ENCODE peak calls at places on chromosomes 4 and X, in five cellular contexts. One of them, this sample, is unnamed.

GRCh38 chrX:49257074-49257790 is 7.3 kb downstream of the FOXP3 start:
- DNase-seq in epithelial cell of proximal tubule: no peak
- DNase-seq in AG08395: no peak
- DNase-seq in CD8-positive, alpha-beta memory T cell: no peak
- DNase-seq in OCI-LY7: no peak
- DNase-seq in this sample: no peak

GRCh38 chr4:803884-804283 is 22.0 kb downstream of the CPLX1 start:
- DNase-seq in epithelial cell of proximal tubule: no peak
- DNase-seq in CD8-positive, alpha-beta memory T cell: no peak
- DNase-seq in OCI-LY7: no peak
- DNase-seq in AG08395: no peak
- DNase-seq in this sample: no peak

GRCh38 chr4:72314869-72315268 is 254.2 kb downstream of the ADAMTS3 start:
- DNase-seq in epithelial cell of proximal tubule: no peak
- DNase-seq in CD8-positive, alpha-beta memory T cell: no peak
- DNase-seq in AG08395: peak; percentile 36
- DNase-seq in OCI-LY7: no peak
- DNase-seq in this sample: no peak

GRCh38 chr4:176443117-176443516 is 123.4 kb downstream of the SPCS3 start:
- DNase-seq in AG08395: peak; percentile 79
- DNase-seq in CD8-positive, alpha-beta memory T cell: no peak
- DNase-seq in OCI-LY7: no peak
- DNase-seq in epithelial cell of proximal tubule: no peak
- DNase-seq in this sample: peak; percentile 58

GRCh38 chrX:45621356-45622041 is 420.8 kb upstream of the DIPK2B start:
- DNase-seq in AG08395: peak; percentile 73
- DNase-seq in epithelial cell of proximal tubule: peak; percentile 30
- DNase-seq in OCI-LY7: no peak
- DNase-seq in CD8-positive, alpha-beta memory T cell: no peak
- DNase-seq in this sample: peak; percentile 18

GRCh38 chrX:663841-664240 is 33.2 kb downstream of the SHOX start:
- DNase-seq in AG08395: no peak
- DNase-seq in OCI-LY7: no peak
- DNase-seq in CD8-positive, alpha-beta memory T cell: no peak
- DNase-seq in epithelial cell of proximal tubule: no peak
- DNase-seq in this sample: no peak

GRCh38 chrX:9195199-9195880 is 161.4 kb upstream of the FAM9B start:
- DNase-seq in CD8-positive, alpha-beta memory T cell: no peak
- DNase-seq in OCI-LY7: no peak
- DNase-seq in AG08395: no peak
- DNase-seq in epithelial cell of proximal tubule: no peak
- DNase-seq in this sample: no peak

GRCh38 chr4:185016946-185017797 is 1.1 kb upstream of the HELT start:
- DNase-seq in OCI-LY7: no peak
- DNase-seq in CD8-positive, alpha-beta memory T cell: no peak
- DNase-seq in AG08395: no peak
- DNase-seq in epithelial cell of proximal tubule: no peak
- DNase-seq in this sample: no peak

GRCh38 chr4:21992330-21992729 is 43.8 kb upstream of the KCNIP4 start:
- DNase-seq in AG08395: no peak
- DNase-seq in epithelial cell of proximal tubule: no peak
- DNase-seq in CD8-positive, alpha-beta memory T cell: no peak
- DNase-seq in OCI-LY7: no peak
- DNase-seq in this sample: no peak

GRCh38 chr4:141102367-141102766 is 30.9 kb downstream of the RNF150 start:
- DNase-seq in AG08395: peak; percentile 45
- DNase-seq in epithelial cell of proximal tubule: peak; percentile 41
- DNase-seq in OCI-LY7: no peak
- DNase-seq in CD8-positive, alpha-beta memory T cell: no peak
- DNase-seq in this sample: peak; percentile 60

GRCh38 chrX:147565239-147565638 is 346.5 kb upstream of the FMR1 start:
- DNase-seq in epithelial cell of proximal tubule: no peak
- DNase-seq in OCI-LY7: no peak
- DNase-seq in AG08395: peak; percentile 4
- DNase-seq in CD8-positive, alpha-beta memory T cell: no peak
- DNase-seq in this sample: no peak

GRCh38 chrX:9706426-9706825 is 59.2 kb downstream of the GPR143 start:
- DNase-seq in OCI-LY7: no peak
- DNase-seq in epithelial cell of proximal tubule: no peak
- DNase-seq in AG08395: no peak
- DNase-seq in CD8-positive, alpha-beta memory T cell: no peak
- DNase-seq in this sample: no peak

GRCh38 chr4:82851902-82852750 is 38.8 kb downstream of the SEC31A start:
- DNase-seq in OCI-LY7: peak; percentile 54
- DNase-seq in epithelial cell of proximal tubule: no peak
- DNase-seq in CD8-positive, alpha-beta memory T cell: no peak
- DNase-seq in AG08395: no peak
- DNase-seq in this sample: no peak

GRCh38 chrX:45479835-45480422 is 279.3 kb upstream of the DIPK2B start:
- DNase-seq in CD8-positive, alpha-beta memory T cell: no peak
- DNase-seq in OCI-LY7: no peak
- DNase-seq in epithelial cell of proximal tubule: peak; percentile 93
- DNase-seq in AG08395: peak; percentile 57
- DNase-seq in this sample: peak; percentile 73

GRCh38 chr4:118682928-118683327 is 2.3 kb upstream of the METTL14 start:
- DNase-seq in CD8-positive, alpha-beta memory T cell: no peak
- DNase-seq in OCI-LY7: peak; percentile 39
- DNase-seq in AG08395: peak; percentile 42
- DNase-seq in epithelial cell of proximal tubule: no peak
- DNase-seq in this sample: no peak

GRCh38 chrX:88284844-88285243 is 462.2 kb upstream of the CPXCR1 start:
- DNase-seq in OCI-LY7: no peak
- DNase-seq in epithelial cell of proximal tubule: no peak
- DNase-seq in AG08395: no peak
- DNase-seq in CD8-positive, alpha-beta memory T cell: no peak
- DNase-seq in this sample: no peak

This sample was measured in kidney epithelial cell.